ENCODE peak calls at places on chromosomes 6 and 20, in four cellular contexts. W, R, D and L are unnamed samples.
A peak's percentile ranks its signal among the peaks of the same experiment; 100 is the strongest.

GRCh38 chr20:29119141-29119540 is 2138.3 kb upstream of the DEFB115 start:
- DNase-seq in W (no peak), R (no peak), D (no peak), L (no peak)

GRCh38 chr6:23316131-23316530 is 746.8 kb downstream of the HDGFL1 start:
- DNase-seq in W (no peak), R (peak; percentile 35), D (no peak), L (no peak)

GRCh38 chr20:8647868-8648495 is 420.9 kb upstream of the PLCB4 start:
- DNase-seq in W (no peak), R (no peak), D (no peak), L (peak; percentile 17)

GRCh38 chr6:80095600-80095999 is 10.9 kb upstream of the BCKDHB start:
- DNase-seq in W (no peak), R (no peak), D (no peak), L (no peak)

GRCh38 chr20:47189060-47189459 is 167.4 kb downstream of the ZMYND8 start:
- DNase-seq in W (no peak), R (no peak), D (no peak), L (peak; percentile 0)

GRCh38 chr6:148240866-148241477 is 101.7 kb upstream of the SASH1 start:
- DNase-seq in W (no peak), R (peak; percentile 25), D (no peak), L (no peak)

GRCh38 chr20:31579245-31579644 is 25.8 kb upstream of the ID1 start:
- DNase-seq in W (no peak), R (no peak), D (no peak), L (no peak)

GRCh38 chr6:158835616-158836221 is 16.6 kb upstream of the EZR start:
- DNase-seq in W (no peak), R (peak; percentile 30), D (no peak), L (no peak)

GRCh38 chr6:11538799-11539468 is 1.4 kb downstream of the TMEM170B start:
- DNase-seq in W (no peak), R (no peak), D (no peak), L (no peak)

GRCh38 chr20:9068232-9068781 is 580 bp upstream of the PLCB4 start:
- DNase-seq in W (no peak), R (peak; percentile 41), D (peak; percentile 78), L (peak; percentile 56)

GRCh38 chr6:40044196-40044595 is 109.9 kb upstream of the MOCS1 start:
- DNase-seq in W (no peak), R (no peak), D (no peak), L (no peak)

GRCh38 chr6:40039042-40039441 is 104.8 kb upstream of the MOCS1 start:
- DNase-seq in W (no peak), R (no peak), D (no peak), L (no peak)

GRCh38 chr6:40037271-40037670 is 103.0 kb upstream of the MOCS1 start:
- DNase-seq in W (no peak), R (no peak), D (no peak), L (no peak)

GRCh38 chr6:40038626-40039025 is 104.4 kb upstream of the MOCS1 start:
- DNase-seq in W (no peak), R (no peak), D (no peak), L (no peak)

GRCh38 chr6:40042232-40042631 is 108.0 kb upstream of the MOCS1 start:
- DNase-seq in W (no peak), R (no peak), D (no peak), L (no peak)
- H3K9me3 ChIP-seq in W (no peaks in the 10 kb centered on the region), R (no peaks in the 10 kb centered on the region), D (peaks cover 13% of the 10 kb centered on the region), L (no peaks in the 10 kb centered on the region)

GRCh38 chr6:81938014-81938761 is 185.7 kb upstream of the TENT5A start:
- DNase-seq in W (no peak), R (peak; percentile 96), D (no peak), L (no peak)
- H3K27ac ChIP-seq in W (peak overlapping the region; percentile 76), R (no peak overlapping the region), D (peak overlapping the region; percentile 5), L (no peak overlapping the region)

DNA sequence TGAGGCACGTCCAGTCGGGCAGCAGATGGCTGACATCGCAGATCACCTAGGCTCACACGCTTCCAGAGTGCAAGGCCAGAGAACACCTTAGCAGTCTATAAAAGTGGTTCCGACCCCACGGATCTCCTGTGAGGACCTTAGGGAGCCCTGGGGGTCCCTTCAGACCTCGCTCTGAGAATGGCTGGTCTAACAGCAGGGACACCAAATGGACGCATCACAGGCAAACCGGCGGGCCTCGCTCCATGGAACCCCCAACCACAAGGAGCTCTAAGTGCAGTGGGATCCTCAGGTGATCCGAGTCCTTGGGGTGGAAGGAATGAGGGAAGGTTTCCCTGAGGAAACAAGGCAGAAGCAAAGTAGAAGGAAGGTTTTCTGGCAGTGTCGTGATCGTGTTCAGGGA is 135.4 kb downstream of the SMOC2 start:
- DNase-seq in W (no peak), R (no peak), D (no peak), L (no peak)
- H3K9me3 ChIP-seq in W (no peaks in the 10 kb centered on the region), R (peaks cover 51% of the 10 kb centered on the region), D (no peaks in the 10 kb centered on the region), L (no peaks in the 10 kb centered on the region)

DNA sequence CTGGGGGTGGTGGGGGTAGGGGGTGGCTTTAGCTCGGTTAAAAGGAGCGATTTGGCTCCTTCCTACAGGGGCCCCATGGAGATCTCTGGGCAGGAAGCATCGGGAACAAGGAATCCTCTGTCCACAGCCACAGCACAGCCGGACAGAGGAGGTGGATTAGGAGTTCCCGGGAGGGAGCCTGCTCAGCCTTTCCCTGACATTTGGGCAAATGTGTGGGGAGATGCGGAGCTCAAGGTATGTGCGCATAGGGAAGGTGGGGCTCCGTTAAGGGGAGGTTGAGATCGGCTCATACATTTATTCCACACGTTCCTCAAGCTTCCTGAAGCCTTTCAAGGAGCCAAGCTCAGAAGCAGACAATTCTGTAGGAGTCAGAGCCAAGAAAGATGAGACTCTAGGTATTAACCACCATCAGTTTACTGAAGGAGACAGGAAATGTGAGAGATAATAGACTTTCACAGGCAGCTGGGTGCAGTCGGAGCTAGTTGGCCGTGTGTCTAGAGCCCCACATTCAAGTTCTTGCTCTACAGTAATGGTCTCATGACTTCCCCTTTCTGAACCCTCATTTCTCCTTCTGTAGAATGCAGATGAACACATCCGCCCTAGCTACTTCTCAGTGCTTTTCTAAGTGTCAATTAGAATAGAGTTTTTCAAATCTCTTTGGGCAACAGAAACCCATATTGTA is 40.8 kb upstream of the EPB41L1 start:
- DNase-seq in W (no peak), R (no peak), D (no peak), L (no peak)
- H3K27ac ChIP-seq in W (peak overlapping the region; percentile 77), R (no peak overlapping the region), D (no peak overlapping the region), L (no peak overlapping the region)

GRCh38 chr6:137181876-137182653 is 8.6 kb upstream of the IL22RA2 start:
- DNase-seq in W (no peak), R (no peak), D (no peak), L (no peak)
- H3K9me3 ChIP-seq in W (peaks cover 29% of the 10 kb centered on the region), R (peaks cover 21% of the 10 kb centered on the region), D (peaks cover 31% of the 10 kb centered on the region), L (peaks cover 38% of the 10 kb centered on the region)

GRCh38 chr6:105784179-105784578 is 302.0 kb upstream of the PRDM1 start:
- DNase-seq in W (no peak), R (no peak), D (no peak), L (no peak)
- H3K27ac ChIP-seq in W (no peak overlapping the region), R (no peak overlapping the region), D (no peak overlapping the region), L (no peak overlapping the region)

DNA sequence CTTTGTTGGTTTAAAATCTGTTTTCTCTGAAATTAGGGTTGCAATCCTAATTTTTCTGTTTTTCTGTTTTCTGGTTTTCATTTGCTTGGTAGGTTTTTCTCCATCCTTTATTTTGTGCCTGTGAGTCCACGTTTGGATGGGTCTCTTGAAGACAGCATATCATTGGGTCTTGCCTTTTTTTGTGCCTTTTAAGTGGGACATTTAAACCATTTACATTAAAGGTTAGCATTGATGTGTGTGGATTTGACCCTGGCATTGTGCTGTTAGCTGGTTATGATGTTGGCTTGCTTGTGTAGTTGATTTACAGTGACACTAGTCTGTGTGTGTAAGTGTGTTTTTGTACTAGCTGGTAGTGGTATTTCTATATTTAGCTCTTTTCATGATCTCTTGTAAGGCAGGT is 28.0 kb upstream of the CST5 start:
- DNase-seq in W (no peak), R (no peak), D (no peak), L (no peak)
- H3K9me3 ChIP-seq in W (no peaks in the 10 kb centered on the region), R (no peaks in the 10 kb centered on the region), D (no peaks in the 10 kb centered on the region), L (peaks cover 8% of the 10 kb centered on the region)

GRCh38 chr6:30590509-30590908 is 19.3 kb downstream of the ABCF1 start:
- DNase-seq in W (no peak), R (no peak), D (no peak), L (no peak)
- H3K27ac ChIP-seq in W (peak overlapping the region; percentile 80), R (peak overlapping the region; percentile 85), D (no peak overlapping the region), L (peak overlapping the region; percentile 56)

GRCh38 chr6:105258816-105259215 is 79.0 kb upstream of the POPDC3 start:
- DNase-seq in W (no peak), R (no peak), D (no peak), L (no peak)
- H3K9me3 ChIP-seq in W (no peaks in the 10 kb centered on the region), R (no peaks in the 10 kb centered on the region), D (no peaks in the 10 kb centered on the region), L (no peaks in the 10 kb centered on the region)